ENCODE peak calls at places on chromosomes 1 and 21, in five cellular contexts. One of them, this sample, is unnamed.

GRCh38 chr21:9758888-9759287 is 762.5 kb upstream of the TPTE start:
- ATAC-seq in HepG2: no peak
- ATAC-seq in upper lobe of left lung: peak; percentile 15
- ATAC-seq in K562: no peak
- ATAC-seq in GM12878: no peak
- ATAC-seq in this sample: no peak

GRCh38 chr1:93798301-93798700 is 80.7 kb downstream of the DNTTIP2 start:
- ATAC-seq in HepG2: no peak
- ATAC-seq in upper lobe of left lung: no peak
- ATAC-seq in K562: no peak
- ATAC-seq in GM12878: no peak
- ATAC-seq in this sample: no peak

GRCh38 chr21:44857127-44857892 is 16.2 kb downstream of the PTTG1IP start:
- ATAC-seq in HepG2: no peak
- ATAC-seq in upper lobe of left lung: no peak
- ATAC-seq in K562: no peak
- ATAC-seq in GM12878: no peak
- ATAC-seq in this sample: no peak

GRCh38 chr1:159774465-159774864 is 6.3 kb upstream of the DUSP23 start:
- ATAC-seq in HepG2: no peak
- ATAC-seq in upper lobe of left lung: no peak
- ATAC-seq in K562: no peak
- ATAC-seq in GM12878: no peak
- ATAC-seq in this sample: no peak

GRCh38 chr1:44619261-44619900 is 54.9 kb downstream of the TMEM53 start:
- ATAC-seq in HepG2: no peak
- ATAC-seq in upper lobe of left lung: no peak
- ATAC-seq in K562: no peak
- ATAC-seq in GM12878: no peak
- ATAC-seq in this sample: no peak

GRCh38 chr1:243420968-243421675 is 165.3 kb downstream of the SDCCAG8 start:
- ATAC-seq in HepG2: no peak
- ATAC-seq in upper lobe of left lung: peak; percentile 22
- ATAC-seq in K562: peak; percentile 52
- ATAC-seq in GM12878: no peak
- ATAC-seq in this sample: no peak

GRCh38 chr1:223248001-223248786 is 105.1 kb upstream of the TLR5 start:
- ATAC-seq in HepG2: peak; percentile 83
- ATAC-seq in upper lobe of left lung: no peak
- ATAC-seq in K562: no peak
- ATAC-seq in GM12878: no peak
- ATAC-seq in this sample: no peak

GRCh38 chr1:100721502-100722205 is 2.1 kb downstream of the VCAM1 start:
- ATAC-seq in HepG2: no peak
- ATAC-seq in upper lobe of left lung: no peak
- ATAC-seq in K562: no peak
- ATAC-seq in GM12878: no peak
- ATAC-seq in this sample: peak; percentile 55

GRCh38 chr1:220711086-220711809 is 21.1 kb downstream of the C1orf115 start:
- ATAC-seq in HepG2: peak; percentile 43
- ATAC-seq in upper lobe of left lung: no peak
- ATAC-seq in K562: no peak
- ATAC-seq in GM12878: peak; percentile 91
- ATAC-seq in this sample: no peak

GRCh38 chr1:85200367-85200869 is 398 bp downstream of the SYDE2 start:
- ATAC-seq in HepG2: peak; percentile 51
- ATAC-seq in upper lobe of left lung: peak; percentile 44
- ATAC-seq in K562: peak; percentile 55
- ATAC-seq in GM12878: peak; percentile 65
- ATAC-seq in this sample: peak; percentile 54

GRCh38 chr1:109901508-109902145 is 9.0 kb upstream of the CSF1 start:
- ATAC-seq in HepG2: peak; percentile 78
- ATAC-seq in upper lobe of left lung: peak; percentile 19
- ATAC-seq in K562: peak; percentile 95
- ATAC-seq in GM12878: no peak
- ATAC-seq in this sample: no peak

GRCh38 chr1:205746757-205747412 is 3.1 kb downstream of the NUCKS1 start:
- ATAC-seq in HepG2: no peak
- ATAC-seq in upper lobe of left lung: no peak
- ATAC-seq in K562: no peak
- ATAC-seq in GM12878: no peak
- ATAC-seq in this sample: no peak

GRCh38 chr1:58764294-58764978 is 19.4 kb downstream of the JUN start:
- ATAC-seq in HepG2: no peak
- ATAC-seq in upper lobe of left lung: peak; percentile 64
- ATAC-seq in K562: no peak
- ATAC-seq in GM12878: no peak
- ATAC-seq in this sample: no peak

GRCh38 chr1:235821361-235821981 is 45.2 kb downstream of the LYST start:
- ATAC-seq in HepG2: no peak
- ATAC-seq in upper lobe of left lung: no peak
- ATAC-seq in K562: no peak
- ATAC-seq in GM12878: no peak
- ATAC-seq in this sample: no peak

GRCh38 chr1:22754106-22754768 is 43.6 kb downstream of the EPHB2 start:
- ATAC-seq in HepG2: no peak
- ATAC-seq in upper lobe of left lung: no peak
- ATAC-seq in K562: no peak
- ATAC-seq in GM12878: peak; percentile 80
- ATAC-seq in this sample: no peak

GRCh38 chr1:54277451-54278355 is 77.7 kb downstream of the MRPL37 start:
- ATAC-seq in HepG2: peak; percentile 58
- ATAC-seq in upper lobe of left lung: peak; percentile 5
- ATAC-seq in K562: no peak
- ATAC-seq in GM12878: peak; percentile 27
- ATAC-seq in this sample: peak; percentile 23

GRCh38 chr1:198558402-198558801 is 17.9 kb upstream of the ATP6V1G3 start:
- ATAC-seq in HepG2: no peak
- ATAC-seq in upper lobe of left lung: no peak
- ATAC-seq in K562: no peak
- ATAC-seq in GM12878: no peak
- ATAC-seq in this sample: no peak

GRCh38 chr1:211320980-211321379 is 5.7 kb upstream of the TRAF5 start:
- ATAC-seq in HepG2: no peak
- ATAC-seq in upper lobe of left lung: no peak
- ATAC-seq in K562: peak; percentile 36
- ATAC-seq in GM12878: peak; percentile 12
- ATAC-seq in this sample: no peak

GRCh38 chr21:45886610-45887026 is 95.0 kb upstream of the COL6A1 start:
- ATAC-seq in HepG2: no peak
- ATAC-seq in upper lobe of left lung: no peak
- ATAC-seq in K562: no peak
- ATAC-seq in GM12878: no peak
- ATAC-seq in this sample: no peak

GRCh38 chr1:184606786-184607185 is 147.9 kb downstream of the EDEM3 start:
- ATAC-seq in HepG2: no peak
- ATAC-seq in upper lobe of left lung: no peak
- ATAC-seq in K562: no peak
- ATAC-seq in GM12878: no peak
- ATAC-seq in this sample: peak; percentile 84
- TF ChIP-seq EP300 in HepG2: no peak
- TF ChIP-seq EP300 in upper lobe of left lung: no peak
- TF ChIP-seq EP300 in K562: no peak
- TF ChIP-seq EP300 in GM12878: no peak
- TF ChIP-seq EP300 in this sample: peak; percentile 58

GRCh38 chr1:12549106-12549459 is 68.9 kb downstream of the DHRS3 start:
- ATAC-seq in HepG2: peak; percentile 12
- ATAC-seq in upper lobe of left lung: no peak
- ATAC-seq in K562: peak; percentile 63
- ATAC-seq in GM12878: no peak
- ATAC-seq in this sample: peak; percentile 57

GRCh38 chr1:12547586-12548225 is 70.3 kb downstream of the DHRS3 start:
- ATAC-seq in HepG2: peak; percentile 36
- ATAC-seq in upper lobe of left lung: no peak
- ATAC-seq in K562: no peak
- ATAC-seq in GM12878: no peak
- ATAC-seq in this sample: no peak

GRCh38 chr1:12551584-12551983 is 66.4 kb downstream of the DHRS3 start:
- ATAC-seq in HepG2: no peak
- ATAC-seq in upper lobe of left lung: no peak
- ATAC-seq in K562: no peak
- ATAC-seq in GM12878: no peak
- ATAC-seq in this sample: no peak

GRCh38 chr1:12548279-12549105 is 69.5 kb downstream of the DHRS3 start:
- ATAC-seq in HepG2: no peak
- ATAC-seq in upper lobe of left lung: no peak
- ATAC-seq in K562: no peak
- ATAC-seq in GM12878: no peak
- ATAC-seq in this sample: no peak

GRCh38 chr1:12549460-12550349 is 68.3 kb downstream of the DHRS3 start:
- ATAC-seq in HepG2: peak; percentile 47
- ATAC-seq in upper lobe of left lung: no peak
- ATAC-seq in K562: peak; percentile 56
- ATAC-seq in GM12878: no peak
- ATAC-seq in this sample: peak; percentile 71
- TF ChIP-seq POLR2AphosphoS5 in HepG2: no peak
- TF ChIP-seq POLR2AphosphoS5 in upper lobe of left lung: no peak
- TF ChIP-seq POLR2AphosphoS5 in K562: no peak
- TF ChIP-seq POLR2AphosphoS5 in GM12878: no peak
- TF ChIP-seq POLR2AphosphoS5 in this sample: peak; percentile 62

GRCh38 chr1:2983706-2984398 is 37.4 kb upstream of the ACTRT2 start:
- ATAC-seq in HepG2: no peak
- ATAC-seq in upper lobe of left lung: no peak
- ATAC-seq in K562: no peak
- ATAC-seq in GM12878: no peak
- ATAC-seq in this sample: no peak

GRCh38 chr1:2981981-2982614 is 39.2 kb upstream of the ACTRT2 start:
- ATAC-seq in HepG2: no peak
- ATAC-seq in upper lobe of left lung: no peak
- ATAC-seq in K562: no peak
- ATAC-seq in GM12878: no peak
- ATAC-seq in this sample: no peak

GRCh38 chr1:2983319-2983705 is 38.0 kb upstream of the ACTRT2 start:
- ATAC-seq in HepG2: no peak
- ATAC-seq in upper lobe of left lung: no peak
- ATAC-seq in K562: no peak
- ATAC-seq in GM12878: no peak
- ATAC-seq in this sample: no peak

GRCh38 chr1:2981388-2981787 is 39.9 kb upstream of the ACTRT2 start:
- ATAC-seq in HepG2: no peak
- ATAC-seq in upper lobe of left lung: no peak
- ATAC-seq in K562: no peak
- ATAC-seq in GM12878: no peak
- ATAC-seq in this sample: no peak

GRCh38 chr1:2982615-2983318 is 38.5 kb upstream of the ACTRT2 start:
- ATAC-seq in HepG2: no peak
- ATAC-seq in upper lobe of left lung: no peak
- ATAC-seq in K562: no peak
- ATAC-seq in GM12878: no peak
- ATAC-seq in this sample: no peak
- H3K27me3 ChIP-seq in HepG2: peaks cover 9% of the 10 kb centered on the region
- H3K27me3 ChIP-seq in upper lobe of left lung: no peaks in the 10 kb centered on the region
- H3K27me3 ChIP-seq in K562: peaks cover 40% of the 10 kb centered on the region
- H3K27me3 ChIP-seq in GM12878: no peaks in the 10 kb centered on the region
- H3K27me3 ChIP-seq in this sample: peaks cover 53% of the 10 kb centered on the region

DNA sequence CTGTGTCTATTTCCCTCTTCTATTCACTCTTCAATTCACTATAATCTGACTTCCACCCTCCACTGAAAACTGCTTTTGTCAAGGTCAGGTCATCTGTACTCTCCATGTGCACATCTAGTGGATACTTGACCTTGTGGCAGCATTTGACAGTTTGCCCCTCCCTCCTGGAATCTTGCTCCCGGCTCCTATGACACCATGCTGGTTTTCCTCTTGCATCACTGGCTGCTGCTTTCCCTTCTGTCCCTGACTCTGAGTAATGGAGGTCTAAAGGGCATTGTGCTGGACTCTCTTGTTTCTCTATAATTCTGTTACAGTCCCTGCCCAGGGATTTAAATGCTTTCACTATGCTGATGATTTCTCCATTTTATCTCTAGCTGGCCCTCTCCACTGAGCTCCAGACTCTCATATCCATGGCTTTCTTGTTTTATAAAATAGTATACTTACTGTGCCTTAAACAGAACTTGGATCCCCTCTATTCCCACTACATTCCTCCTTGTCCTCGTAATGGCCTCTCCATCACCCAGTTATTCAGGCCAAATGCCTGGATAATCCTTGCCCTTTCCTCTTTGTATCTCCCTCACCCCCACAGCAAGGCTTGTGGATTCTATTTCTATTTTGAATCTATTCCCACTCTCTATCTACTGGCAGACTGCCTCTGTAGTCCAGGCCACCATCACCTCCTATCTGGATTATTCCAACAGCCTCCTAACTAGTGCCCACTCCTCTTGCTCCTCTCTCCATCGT is 36.8 kb upstream of the PODN start:
- ATAC-seq in HepG2: peak; percentile 99
- ATAC-seq in upper lobe of left lung: no peak
- ATAC-seq in K562: no peak
- ATAC-seq in GM12878: no peak
- ATAC-seq in this sample: peak; percentile 93
- TF ChIP-seq EP300 in HepG2: no peak
- TF ChIP-seq EP300 in upper lobe of left lung: no peak
- TF ChIP-seq EP300 in K562: no peak
- TF ChIP-seq EP300 in GM12878: no peak
- TF ChIP-seq EP300 in this sample: no peak

GRCh38 chr21:31670065-31670464 is 10.6 kb downstream of the SOD1 start:
- ATAC-seq in HepG2: no peak
- ATAC-seq in upper lobe of left lung: no peak
- ATAC-seq in K562: no peak
- ATAC-seq in GM12878: no peak
- ATAC-seq in this sample: no peak
- TF ChIP-seq POLR2AphosphoS5 in HepG2: no peak
- TF ChIP-seq POLR2AphosphoS5 in upper lobe of left lung: no peak
- TF ChIP-seq POLR2AphosphoS5 in K562: no peak
- TF ChIP-seq POLR2AphosphoS5 in GM12878: no peak
- TF ChIP-seq POLR2AphosphoS5 in this sample: no peak

GRCh38 chr1:165239873-165240272 is 116.6 kb downstream of the LMX1A start:
- ATAC-seq in HepG2: no peak
- ATAC-seq in upper lobe of left lung: no peak
- ATAC-seq in K562: no peak
- ATAC-seq in GM12878: no peak
- ATAC-seq in this sample: no peak

GRCh38 chr1:165235777-165236285 is 120.7 kb downstream of the LMX1A start:
- ATAC-seq in HepG2: peak; percentile 65
- ATAC-seq in upper lobe of left lung: no peak
- ATAC-seq in K562: no peak
- ATAC-seq in GM12878: no peak
- ATAC-seq in this sample: no peak

GRCh38 chr1:165241952-165242351 is 114.6 kb downstream of the LMX1A start:
- ATAC-seq in HepG2: peak; percentile 57
- ATAC-seq in upper lobe of left lung: no peak
- ATAC-seq in K562: no peak
- ATAC-seq in GM12878: no peak
- ATAC-seq in this sample: no peak

GRCh38 chr1:165241321-165241720 is 115.2 kb downstream of the LMX1A start:
- ATAC-seq in HepG2: peak; percentile 81
- ATAC-seq in upper lobe of left lung: no peak
- ATAC-seq in K562: no peak
- ATAC-seq in GM12878: no peak
- ATAC-seq in this sample: no peak

GRCh38 chr1:165240486-165240885 is 116.0 kb downstream of the LMX1A start:
- ATAC-seq in HepG2: peak; percentile 66
- ATAC-seq in upper lobe of left lung: no peak
- ATAC-seq in K562: no peak
- ATAC-seq in GM12878: no peak
- ATAC-seq in this sample: no peak
- H3K27me3 ChIP-seq in HepG2: peaks cover 2% of the 10 kb centered on the region
- H3K27me3 ChIP-seq in upper lobe of left lung: no peaks in the 10 kb centered on the region
- H3K27me3 ChIP-seq in K562: peaks cover 8% of the 10 kb centered on the region
- H3K27me3 ChIP-seq in GM12878: peaks cover 2% of the 10 kb centered on the region
- H3K27me3 ChIP-seq in this sample: peaks cover 18% of the 10 kb centered on the region

GRCh38 chr1:230113605-230114241 is 46.7 kb downstream of the GALNT2 start:
- ATAC-seq in HepG2: no peak
- ATAC-seq in upper lobe of left lung: peak; percentile 70
- ATAC-seq in K562: no peak
- ATAC-seq in GM12878: no peak
- ATAC-seq in this sample: peak; percentile 63
- TF ChIP-seq EP300 in HepG2: no peak
- TF ChIP-seq EP300 in upper lobe of left lung: peak; percentile 50
- TF ChIP-seq EP300 in K562: no peak
- TF ChIP-seq EP300 in GM12878: no peak
- TF ChIP-seq EP300 in this sample: no peak

This sample was measured in gastroesophageal sphincter.